ENCODE peak calls at places on chromosome 19, in five cellular contexts. R, B, Y, V and K are unnamed samples.

GRCh38 chr19:54179921-54180452 is 7.0 kb upstream of the TMC4 start:
- DNase-seq in R (peak; percentile 84), B (peak; percentile 89), Y (peak; percentile 98), V (peak; percentile 92), K (peak; percentile 33)

GRCh38 chr19:58261600-58261967 is 17.2 kb upstream of the ZNF8 start:
- DNase-seq in R (no peak), B (no peak), Y (no peak), V (no peak), K (no peak)

GRCh38 chr19:4913996-4914735 is 4.9 kb downstream of the UHRF1 start:
- DNase-seq in R (no peak), B (peak; percentile 32), Y (no peak), V (no peak), K (no peak)

GRCh38 chr19:50258918-50259372 is 55.5 kb downstream of the MYH14 start:
- DNase-seq in R (no peak), B (no peak), Y (peak; percentile 80), V (peak; percentile 36), K (peak; percentile 55)

GRCh38 chr19:14530005-14530348 is 583 bp downstream of the TECR start:
- DNase-seq in R (no peak), B (no peak), Y (no peak), V (no peak), K (peak; percentile 68)

GRCh38 chr19:30144794-30145193 is 202.8 kb downstream of the URI1 start:
- DNase-seq in R (no peak), B (no peak), Y (no peak), V (no peak), K (no peak)

GRCh38 chr19:50430888-50431342 is 1.8 kb upstream of the MYBPC2 start:
- DNase-seq in R (no peak), B (no peak), Y (no peak), V (no peak), K (no peak)

GRCh38 chr19:4538601-4538954 is 1.3 kb downstream of the LRG1 start:
- DNase-seq in R (no peak), B (no peak), Y (no peak), V (no peak), K (no peak)

GRCh38 chr19:6229216-6229913 is 50.4 kb downstream of the MLLT1 start:
- DNase-seq in R (no peak), B (no peak), Y (no peak), V (no peak), K (no peak)

GRCh38 chr19:33558846-33559245 is 37.3 kb upstream of the PEPD start:
- DNase-seq in R (no peak), B (no peak), Y (no peak), V (no peak), K (peak; percentile 23)

GRCh38 chr19:14103310-14103709 is 12.8 kb upstream of the SAMD1 start:
- DNase-seq in R (no peak), B (no peak), Y (no peak), V (no peak), K (no peak)

GRCh38 chr19:624433-625109 is 8.8 kb downstream of the POLRMT start:
- DNase-seq in R (no peak), B (no peak), Y (no peak), V (no peak), K (no peak)

GRCh38 chr19:623175-623916 is 10.0 kb downstream of the POLRMT start:
- DNase-seq in R (no peak), B (no peak), Y (peak; percentile 25), V (no peak), K (no peak)

GRCh38 chr19:621819-622218 is 11.5 kb downstream of the POLRMT start:
- DNase-seq in R (no peak), B (no peak), Y (no peak), V (no peak), K (no peak)

GRCh38 chr19:623974-624373 is 9.4 kb downstream of the POLRMT start:
- DNase-seq in R (no peak), B (peak; percentile 83), Y (no peak), V (no peak), K (no peak)

DNA sequence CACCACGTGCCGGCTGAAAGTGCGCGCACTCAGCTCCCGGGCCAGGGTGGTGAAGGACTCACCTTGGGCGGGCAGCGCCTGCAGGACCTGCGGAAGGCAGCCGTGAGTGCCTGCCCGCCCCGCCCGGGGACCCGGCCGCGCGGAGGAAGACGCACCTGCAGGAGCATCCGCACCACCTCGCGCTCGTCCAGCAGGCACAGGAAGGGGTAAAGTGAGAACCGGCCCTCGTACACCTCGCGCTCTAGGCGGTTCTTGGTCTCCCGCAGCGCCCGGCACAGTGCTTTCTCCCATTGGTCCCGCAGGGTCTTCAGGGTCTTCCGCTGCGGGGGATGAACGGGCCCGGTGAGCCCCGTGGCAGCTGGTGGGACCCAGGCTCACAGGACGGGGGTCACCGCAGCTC is 10.7 kb downstream of the POLRMT start:
- DNase-seq in R (no peak), B (no peak), Y (peak; percentile 29), V (no peak), K (no peak)
- H2BK12ac ChIP-seq in R (peak overlapping the region; percentile 10), B (no peak overlapping the region), Y (no peak overlapping the region), V (no peak overlapping the region), K (no peak overlapping the region)

GRCh38 chr19:8088752-8089663 is 36.4 kb downstream of the CCL25 start:
- DNase-seq in R (no peak), B (no peak), Y (no peak), V (no peak), K (peak; percentile 4)

GRCh38 chr19:8087876-8088275 is 35.3 kb downstream of the CCL25 start:
- DNase-seq in R (no peak), B (no peak), Y (no peak), V (no peak), K (no peak)

GRCh38 chr19:8093740-8094139 is 41.2 kb downstream of the CCL25 start:
- DNase-seq in R (no peak), B (no peak), Y (no peak), V (no peak), K (no peak)

GRCh38 chr19:8089664-8090601 is 37.4 kb downstream of the CCL25 start:
- DNase-seq in R (no peak), B (no peak), Y (no peak), V (no peak), K (no peak)

GRCh38 chr19:8090932-8091331 is 38.4 kb downstream of the CCL25 start:
- DNase-seq in R (no peak), B (no peak), Y (no peak), V (no peak), K (no peak)
- H2BK12ac ChIP-seq in R (no peak overlapping the region), B (no peak overlapping the region), Y (no peak overlapping the region), V (no peak overlapping the region), K (no peak overlapping the region)

DNA sequence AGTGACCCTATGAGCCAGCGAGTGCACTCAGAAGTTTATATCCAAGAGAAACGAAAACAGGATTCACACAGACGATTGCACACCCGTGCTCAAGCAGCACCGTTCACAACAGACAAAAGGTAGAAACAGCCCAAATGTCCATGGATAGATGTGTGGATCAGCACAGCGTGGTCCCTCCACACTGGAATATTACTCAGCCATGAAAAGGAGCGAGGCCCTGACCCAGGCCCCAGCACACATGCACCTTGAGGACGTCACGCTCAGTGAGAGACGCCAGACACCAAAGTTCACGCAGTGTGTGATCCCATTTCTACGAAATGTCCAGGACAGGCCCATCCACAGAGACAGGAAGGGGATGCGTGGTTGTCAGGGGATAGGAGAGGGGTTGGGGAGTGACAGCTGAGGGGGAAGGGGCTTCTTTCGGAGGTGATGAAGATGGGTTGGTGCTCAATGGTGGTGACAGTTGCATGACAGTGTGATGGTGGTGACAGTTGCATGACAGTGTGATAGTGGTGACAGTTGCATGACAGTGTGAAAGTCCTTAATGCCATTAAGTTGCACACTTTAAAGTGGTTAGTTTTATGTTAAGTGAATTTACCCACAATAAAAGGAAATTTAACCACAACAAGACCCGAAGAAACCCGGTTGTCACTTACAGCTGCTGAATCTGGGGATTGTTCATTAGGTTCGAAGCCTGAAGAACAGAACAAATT is 18.9 kb upstream of the SLC39A3 start:
- DNase-seq in R (no peak), B (no peak), Y (no peak), V (no peak), K (no peak)
- H2BK12ac ChIP-seq in R (no peak overlapping the region), B (no peak overlapping the region), Y (no peak overlapping the region), V (no peak overlapping the region), K (no peak overlapping the region)

GRCh38 chr19:38490861-38491260 is 57.4 kb downstream of the RYR1 start:
- DNase-seq in R (no peak), B (no peak), Y (no peak), V (no peak), K (no peak)

GRCh38 chr19:38485541-38486285 is 52.2 kb downstream of the RYR1 start:
- DNase-seq in R (no peak), B (no peak), Y (no peak), V (no peak), K (no peak)

GRCh38 chr19:38488811-38489481 is 55.5 kb downstream of the RYR1 start:
- DNase-seq in R (no peak), B (no peak), Y (no peak), V (no peak), K (no peak)

GRCh38 chr19:38486731-38487336 is 53.3 kb downstream of the RYR1 start:
- DNase-seq in R (no peak), B (no peak), Y (no peak), V (no peak), K (no peak)

GRCh38 chr19:38488096-38488495 is 54.6 kb downstream of the RYR1 start:
- DNase-seq in R (no peak), B (no peak), Y (no peak), V (no peak), K (no peak)
- H2BK12ac ChIP-seq in R (no peak overlapping the region), B (no peak overlapping the region), Y (no peak overlapping the region), V (no peak overlapping the region), K (no peak overlapping the region)

GRCh38 chr19:28876604-28877123 is 336.3 kb downstream of the UQCRFS1 start:
- DNase-seq in R (no peak), B (no peak), Y (no peak), V (no peak), K (no peak)
- H2BK12ac ChIP-seq in R (no peak overlapping the region), B (no peak overlapping the region), Y (no peak overlapping the region), V (peak overlapping the region; percentile 63), K (no peak overlapping the region)

GRCh38 chr19:45581576-45581975 is 3.0 kb downstream of the OPA3 start:
- DNase-seq in R (no peak), B (peak; percentile 56), Y (no peak), V (no peak), K (peak; percentile 70)
- H2BK12ac ChIP-seq in R (no peak overlapping the region), B (peak overlapping the region; percentile 73), Y (no peak overlapping the region), V (no peak overlapping the region), K (no peak overlapping the region)